ENCODE peak calls at places on chromosomes 6 and 20, in five cellular contexts. D is SK-N-SH, O is K562, B is HepG2, W is GM12878. X is an unnamed sample.

GRCh38 chr6:132380358-132380757 is 20.9 kb downstream of the MOXD1 start:
- DNase-seq in D (no peak), B (no peak), O (no peak), W (no peak), X (no peak)

GRCh38 chr6:32224696-32225095 is 829 bp upstream of the NOTCH4 start:
- DNase-seq in W (no peak), O (no peak), D (no peak), B (no peak), X (no peak)

GRCh38 chr20:10476319-10476724 is 41.2 kb downstream of the SLX4IP start:
- DNase-seq in D (no peak), W (peak), B (no peak), O (peak), X (peak)

GRCh38 chr20:10795286-10796026 is 121.7 kb upstream of the JAG1 start:
- DNase-seq in W (no peak), D (no peak), O (no peak), B (no peak), X (no peak)

GRCh38 chr6:107564223-107564855 is 74.4 kb downstream of the SOBP start:
- DNase-seq in D (peak), B (no peak), O (no peak), W (no peak), X (no peak)

GRCh38 chr6:46628976-46629375 is 23.6 kb downstream of the CYP39A1 start:
- DNase-seq in O (no peak), W (no peak), B (no peak), D (no peak), X (no peak)

GRCh38 chr6:27888576-27888975 is 23.6 kb downstream of the OR2B2 start:
- DNase-seq in W (no peak), B (no peak), D (no peak), O (no peak), X (no peak)

GRCh38 chr20:53021934-53022333 is 49.8 kb downstream of the TSHZ2 start:
- DNase-seq in D (no peak), O (no peak), B (no peak), W (no peak), X (no peak)

GRCh38 chr6:37050854-37051137 is 45.3 kb downstream of the FGD2 start:
- DNase-seq in D (no peak), B (no peak), W (no peak), O (no peak), X (no peak)

GRCh38 chr6:101909376-101909775 is 515.9 kb downstream of the GRIK2 start:
- DNase-seq in D (no peak), W (no peak), B (no peak), O (no peak), X (no peak)

GRCh38 chr6:30914854-30915590 is 984 bp downstream of the VARS2 start:
- DNase-seq in B (no peak), W (no peak), O (peak), D (no peak), X (peak)

GRCh38 chr6:45187841-45188240 is 140.3 kb upstream of the RUNX2 start:
- DNase-seq in D (no peak), B (peak), W (no peak), O (no peak), X (no peak)

GRCh38 chr6:125547320-125547843 is 202.1 kb upstream of the HEY2 start:
- DNase-seq in B (no peak), D (no peak), O (no peak), W (no peak), X (no peak)

GRCh38 chr6:165660881-165661415 is 2.1 kb downstream of the PDE10A start:
- DNase-seq in W (no peak), B (no peak), O (no peak), D (no peak), X (no peak)

GRCh38 chr6:42452171-42453026 is 673 bp upstream of the TRERF1 start:
- DNase-seq in B (no peak), D (peak), O (peak), W (no peak), X (peak)

GRCh38 chr6:25022140-25022553 is 86.4 kb upstream of the RIPOR2 start:
- DNase-seq in B (no peak), W (no peak), D (no peak), O (no peak), X (no peak)

GRCh38 chr6:45310118-45310788 is 17.9 kb upstream of the RUNX2 start:
- DNase-seq in B (no peak), W (no peak), D (no peak), O (no peak), X (no peak)

GRCh38 chr6:167588181-167588919 is 238.4 kb upstream of the AFDN start:
- DNase-seq in D (no peak), O (no peak), W (no peak), B (peak), X (no peak)

GRCh38 chr6:144899161-144899560 is 614.0 kb downstream of the UTRN start:
- DNase-seq in B (no peak), O (no peak), D (no peak), W (no peak), X (no peak)

GRCh38 chr20:61959301-61959700 is 106.4 kb downstream of the TAF4 start:
- DNase-seq in O (peak), D (no peak), B (no peak), W (no peak), X (no peak)

GRCh38 chr20:58839474-58839874 is 11.2 kb downstream of the GNAS-AS1 start:
- DNase-seq in B (peak), D (peak), O (peak), W (no peak), X (peak)

GRCh38 chr6:36827261-36828079 is 11.8 kb downstream of the CPNE5 start:
- DNase-seq in B (no peak), D (no peak), O (peak), W (no peak), X (peak)

GRCh38 chr6:151493495-151494234 is at the start of gene CCDC170:
- DNase-seq in D (peak), B (peak), W (no peak), O (no peak), X (no peak)

GRCh38 chr6:136609878-136610706 is 59.9 kb upstream of the MAP7 start:
- DNase-seq in D (no peak), O (peak), B (peak), W (no peak), X (peak)

GRCh38 chr6:160783741-160784140 is 81.7 kb downstream of the PLG start:
- DNase-seq in W (no peak), B (no peak), D (no peak), O (no peak), X (no peak)

GRCh38 chr20:47672886-47673670 is 112.2 kb downstream of the SULF2 start:
- DNase-seq in D (no peak), O (no peak), B (no peak), W (no peak), X (no peak)

GRCh38 chr6:159044899-159045727 is at the start of gene TAGAP:
- DNase-seq in O (no peak), W (peak), D (peak), B (no peak), X (peak)

GRCh38 chr6:16576391-16577368 is 184.6 kb downstream of the ATXN1 start:
- DNase-seq in O (no peak), D (no peak), B (peak), W (peak), X (no peak)

GRCh38 chr20:47795214-47795667 is 10.0 kb upstream of the SULF2 start:
- DNase-seq in D (no peak), W (no peak), B (no peak), O (no peak), X (no peak)

GRCh38 chr6:132464538-132465256 is 48.2 kb downstream of the STX7 start:
- DNase-seq in D (no peak), O (no peak), B (peak), W (no peak), X (no peak)

GRCh38 chr6:111011360-111012142 is 29.7 kb downstream of the RPF2 start:
- DNase-seq in W (peak), B (peak), O (no peak), D (peak), X (peak)

GRCh38 chr6:1378224-1379025 is 11.0 kb upstream of the FOXF2 start:
- DNase-seq in O (no peak), B (no peak), W (no peak), D (no peak), X (no peak)

GRCh38 chr6:7562769-7563168 is 21.3 kb downstream of the DSP start:
- DNase-seq in O (no peak), W (no peak), B (no peak), D (no peak), X (peak)

DNA sequence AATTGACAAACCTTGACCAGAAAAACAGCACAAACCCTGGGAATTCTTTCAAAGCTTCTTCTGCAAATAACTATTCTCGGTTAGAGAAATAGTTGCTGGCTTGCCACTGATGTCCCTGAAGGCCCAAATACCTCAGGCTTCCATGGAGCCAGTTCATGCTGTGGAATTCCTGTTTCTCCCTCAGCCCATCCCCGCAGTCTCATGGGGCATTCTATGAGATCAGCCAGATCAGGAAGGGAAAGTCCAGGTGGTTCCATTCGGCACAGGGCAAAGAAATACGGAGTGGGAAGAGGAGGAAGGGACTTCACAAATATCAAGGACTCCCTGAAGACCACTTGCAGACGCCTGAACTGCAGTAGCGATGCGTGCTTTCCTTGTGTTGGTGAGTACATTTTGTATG is 63.3 kb downstream of the MYLK4 start:
- DNase-seq in W (no peak), O (no peak), B (no peak), D (no peak), X (no peak)
- TF ChIP-seq GABPA in W (no peak), O (no peak), B (no peak), D (no peak), X (no peak)

DNA sequence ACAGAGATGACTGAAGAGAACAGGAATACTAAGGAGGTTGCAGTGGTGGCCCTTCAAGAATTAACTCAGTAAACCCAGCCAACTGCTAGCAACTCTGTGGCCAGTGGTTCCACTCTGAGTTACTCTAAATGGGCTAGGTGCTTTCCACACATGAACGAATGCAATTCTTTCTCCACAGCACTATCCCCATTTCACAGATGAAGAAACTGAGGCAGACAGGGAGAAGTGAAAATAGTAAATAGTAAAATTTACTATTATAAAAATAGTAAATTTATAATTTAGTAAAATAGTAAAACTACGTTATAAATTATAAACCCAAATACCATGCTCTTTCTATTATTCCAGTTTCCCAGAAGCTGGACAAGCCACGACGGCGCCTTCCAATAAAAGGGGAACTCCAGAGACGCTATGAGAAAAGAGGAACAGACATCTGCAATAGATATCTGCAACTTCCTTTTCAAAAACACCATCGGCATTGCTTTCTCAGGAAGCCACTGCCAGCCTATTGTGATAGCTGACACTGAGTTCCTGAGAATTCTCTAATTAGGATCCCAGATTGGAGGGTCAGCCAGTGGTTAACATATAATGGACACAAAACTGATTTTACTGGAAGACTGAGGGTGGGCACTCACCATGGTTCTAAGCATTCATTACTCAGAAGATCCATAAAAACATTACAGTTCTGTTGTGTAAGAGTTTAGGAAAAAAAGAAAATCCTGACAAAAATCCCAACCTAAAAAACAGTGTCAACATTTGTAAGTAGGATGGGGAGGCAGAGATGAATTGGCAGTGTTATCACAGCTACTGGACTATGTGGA is 16.2 kb downstream of the FKBP1A start:
- DNase-seq in W (no peak), O (no peak), B (no peak), D (no peak), X (peak)
- TF ChIP-seq GABPA in W (no peak), O (no peak), B (no peak), D (no peak), X (peak)

GRCh38 chr6:83590413-83590812 is 78.1 kb downstream of the PRSS35 start:
- DNase-seq in D (no peak), O (no peak), B (no peak), W (no peak), X (no peak)
- TF ChIP-seq GABPA in D (no peak), O (no peak), B (no peak), W (no peak), X (no peak)

GRCh38 chr6:84514089-84514971 is 250.1 kb downstream of the TBX18 start:
- DNase-seq in B (no peak), O (no peak), W (no peak), D (no peak), X (no peak)
- TF ChIP-seq GABPA in B (no peak), O (no peak), W (no peak), D (no peak), X (no peak)

GRCh38 chr6:153214439-153214838 is 83.4 kb upstream of the RGS17 start:
- DNase-seq in D (no peak), W (no peak), B (no peak), O (no peak), X (no peak)

GRCh38 chr6:153207617-153208016 is 76.5 kb upstream of the RGS17 start:
- DNase-seq in O (no peak), D (no peak), W (no peak), B (no peak), X (no peak)

GRCh38 chr6:153207041-153207440 is 76.0 kb upstream of the RGS17 start:
- DNase-seq in O (no peak), D (no peak), W (no peak), B (no peak), X (no peak)

GRCh38 chr6:153208706-153209105 is 77.6 kb upstream of the RGS17 start:
- DNase-seq in W (no peak), B (no peak), D (no peak), O (no peak), X (no peak)

GRCh38 chr6:153210083-153210482 is 79.0 kb upstream of the RGS17 start:
- DNase-seq in B (no peak), D (no peak), W (no peak), O (no peak), X (no peak)
- TF ChIP-seq GABPA in B (no peak), D (no peak), W (no peak), O (no peak), X (no peak)

X was measured in HL-60.